ENCODE peak calls at places on chromosome 19, in five cellular contexts. One of them, this sample, is unnamed.

GRCh38 chr19:7366701-7367420 is 18.1 kb downstream of the ARHGEF18 start:
- DNase-seq in hippocampal formation: no peak
- DNase-seq in heart right ventricle: no peak
- DNase-seq in neuronal stem cell: no peak
- DNase-seq in CD4-positive, alpha-beta T cell: no peak
- DNase-seq in this sample: no peak

GRCh38 chr19:872266-872951 is 12.9 kb downstream of the CFD start:
- DNase-seq in heart right ventricle: no peak
- DNase-seq in neuronal stem cell: no peak
- DNase-seq in hippocampal formation: no peak
- DNase-seq in CD4-positive, alpha-beta T cell: peak; percentile 85
- DNase-seq in this sample: peak; percentile 70

GRCh38 chr19:39308531-39309304 is 11.9 kb downstream of the LRFN1 start:
- DNase-seq in heart right ventricle: no peak
- DNase-seq in hippocampal formation: no peak
- DNase-seq in CD4-positive, alpha-beta T cell: no peak
- DNase-seq in neuronal stem cell: no peak
- DNase-seq in this sample: no peak

GRCh38 chr19:16325161-16325527 is 518 bp downstream of the KLF2 start:
- DNase-seq in CD4-positive, alpha-beta T cell: peak; percentile 49
- DNase-seq in hippocampal formation: no peak
- DNase-seq in heart right ventricle: peak; percentile 67
- DNase-seq in neuronal stem cell: peak; percentile 17
- DNase-seq in this sample: no peak

GRCh38 chr19:28296506-28296905 is 916.4 kb downstream of the UQCRFS1 start:
- DNase-seq in heart right ventricle: no peak
- DNase-seq in neuronal stem cell: no peak
- DNase-seq in hippocampal formation: no peak
- DNase-seq in CD4-positive, alpha-beta T cell: no peak
- DNase-seq in this sample: no peak

GRCh38 chr19:50147462-50148423 is 15.3 kb downstream of the IZUMO2 start:
- DNase-seq in neuronal stem cell: peak; percentile 89
- DNase-seq in heart right ventricle: peak; percentile 89
- DNase-seq in CD4-positive, alpha-beta T cell: peak; percentile 66
- DNase-seq in hippocampal formation: peak; percentile 94
- DNase-seq in this sample: peak; percentile 93

GRCh38 chr19:7685546-7686445 is 5.2 kb downstream of the TRAPPC5 start:
- DNase-seq in heart right ventricle: no peak
- DNase-seq in CD4-positive, alpha-beta T cell: no peak
- DNase-seq in neuronal stem cell: no peak
- DNase-seq in hippocampal formation: no peak
- DNase-seq in this sample: no peak

GRCh38 chr19:4581381-4582111 is 22.1 kb upstream of the SEMA6B start:
- DNase-seq in CD4-positive, alpha-beta T cell: no peak
- DNase-seq in hippocampal formation: no peak
- DNase-seq in heart right ventricle: no peak
- DNase-seq in neuronal stem cell: peak; percentile 57
- DNase-seq in this sample: no peak

GRCh38 chr19:48656840-48657474 is 11.0 kb upstream of the CA11 start:
- DNase-seq in neuronal stem cell: no peak
- DNase-seq in CD4-positive, alpha-beta T cell: no peak
- DNase-seq in hippocampal formation: no peak
- DNase-seq in heart right ventricle: no peak
- DNase-seq in this sample: no peak